ENCODE peak calls at places on chromosome 3, in four cellular contexts. One of them, this sample, is unnamed.

GRCh38 chr3:48476426-48477053 is 27.4 kb downstream of the SHISA5 start:
- DNase-seq in PC-9: no peak
- DNase-seq in COLO829: no peak
- DNase-seq in natural killer cell: no peak
- DNase-seq in this sample: no peak

GRCh38 chr3:43017038-43017437 is 37.9 kb downstream of the GASK1A start:
- DNase-seq in PC-9: no peak
- DNase-seq in COLO829: no peak
- DNase-seq in natural killer cell: peak
- DNase-seq in this sample: no peak

GRCh38 chr3:187456268-187456667 is 88.1 kb downstream of the RTP4 start:
- DNase-seq in PC-9: no peak
- DNase-seq in COLO829: no peak
- DNase-seq in natural killer cell: no peak
- DNase-seq in this sample: no peak

GRCh38 chr3:6168242-6168641 is 692.7 kb upstream of the GRM7 start:
- DNase-seq in PC-9: no peak
- DNase-seq in COLO829: no peak
- DNase-seq in natural killer cell: no peak
- DNase-seq in this sample: no peak

GRCh38 chr3:160968731-160969130 is 136.4 kb downstream of the B3GALNT1 start:
- DNase-seq in PC-9: no peak
- DNase-seq in COLO829: no peak
- DNase-seq in natural killer cell: no peak
- DNase-seq in this sample: no peak

GRCh38 chr3:24523195-24523594 is 28.5 kb upstream of the THRB start:
- DNase-seq in PC-9: no peak
- DNase-seq in COLO829: no peak
- DNase-seq in natural killer cell: no peak
- DNase-seq in this sample: no peak

GRCh38 chr3:118734664-118735063 is 300.0 kb downstream of the IGSF11 start:
- DNase-seq in PC-9: no peak
- DNase-seq in COLO829: no peak
- DNase-seq in natural killer cell: no peak
- DNase-seq in this sample: no peak

GRCh38 chr3:45035441-45036301 is 9.6 kb downstream of the CLEC3B start:
- DNase-seq in PC-9: no peak
- DNase-seq in COLO829: no peak
- DNase-seq in natural killer cell: no peak
- DNase-seq in this sample: no peak

GRCh38 chr3:72957303-72957702 is 39.3 kb upstream of the PPP4R2 start:
- DNase-seq in PC-9: no peak
- DNase-seq in COLO829: peak
- DNase-seq in natural killer cell: no peak
- DNase-seq in this sample: no peak

GRCh38 chr3:150721285-150722130 is 17.8 kb upstream of the ERICH6 start:
- DNase-seq in PC-9: no peak
- DNase-seq in COLO829: peak
- DNase-seq in natural killer cell: no peak
- DNase-seq in this sample: no peak

GRCh38 chr3:80050826-80051601 is 283.2 kb upstream of the ROBO1 start:
- DNase-seq in PC-9: no peak
- DNase-seq in COLO829: no peak
- DNase-seq in natural killer cell: no peak
- DNase-seq in this sample: peak

GRCh38 chr3:149547954-149548728 is 73.6 kb downstream of the TM4SF4 start:
- DNase-seq in PC-9: peak
- DNase-seq in COLO829: peak
- DNase-seq in natural killer cell: no peak
- DNase-seq in this sample: peak

GRCh38 chr3:28347374-28348285 is 891 bp upstream of the ZCWPW2 start:
- DNase-seq in PC-9: no peak
- DNase-seq in COLO829: no peak
- DNase-seq in natural killer cell: peak
- DNase-seq in this sample: no peak

This sample was measured in upper lobe of left lung.